ENCODE peak calls at places on chromosome 2, in six cellular contexts. O is activated CD4-positive, alpha-beta T cell treated with anti-CD3 and anti-CD28 coated beads, Interleukin-2, amount 50 U/mL, for 24 hours; B is SJCRH30; V is Jurkat, Clone E6-1; S is NCI-H524; N is NCI-H446. Q is an unnamed sample.

GRCh38 chr2:160941290-160941846 is 218.9 kb upstream of the TANK start:
- DNase-seq in V (no peak), B (no peak), N (no peak), O (no peak), S (no peak), Q (no peak)

GRCh38 chr2:229642371-229642770 is 72.0 kb downstream of the DNER start:
- DNase-seq in S (no peak), N (no peak), V (no peak), B (no peak), O (no peak), Q (no peak)

GRCh38 chr2:120245520-120245835 is 7.2 kb upstream of the RALB start:
- DNase-seq in V (no peak), N (no peak), B (no peak), S (peak; percentile 80), O (no peak), Q (no peak)

GRCh38 chr2:230931556-230932231 is 6.7 kb upstream of the GPR55 start:
- DNase-seq in N (no peak), O (no peak), B (no peak), V (peak; percentile 56), S (peak; percentile 7), Q (no peak)

GRCh38 chr2:229408356-229408755 is 137.3 kb upstream of the PID1 start:
- DNase-seq in N (no peak), O (no peak), B (no peak), S (no peak), V (no peak), Q (no peak)

GRCh38 chr2:71749671-71750101 is 296.3 kb downstream of the DYSF start:
- DNase-seq in O (no peak), B (peak; percentile 55), V (no peak), N (peak; percentile 37), S (peak; percentile 21), Q (no peak)

GRCh38 chr2:230441188-230441897 is 25.3 kb downstream of the SP100 start:
- DNase-seq in B (no peak), S (no peak), N (no peak), V (peak; percentile 70), O (peak; percentile 38), Q (no peak)

GRCh38 chr2:36587556-36587955 is 10.4 kb downstream of the FEZ2 start:
- DNase-seq in N (no peak), S (no peak), B (no peak), V (no peak), O (no peak), Q (no peak)

GRCh38 chr2:182324665-182325064 is 102.2 kb downstream of the PDE1A start:
- DNase-seq in S (no peak), V (no peak), B (no peak), O (no peak), N (no peak), Q (no peak)

GRCh38 chr2:113209869-113210305 is 36.1 kb downstream of the PSD4 start:
- DNase-seq in B (no peak), O (no peak), V (no peak), S (no peak), N (no peak), Q (no peak)

GRCh38 chr2:118718921-118719320 is 128.5 kb downstream of the EN1 start:
- DNase-seq in S (no peak), O (no peak), V (no peak), B (no peak), N (no peak), Q (no peak)

GRCh38 chr2:185689906-185690539 is 48.6 kb upstream of the FSIP2 start:
- DNase-seq in N (no peak), O (no peak), V (no peak), B (no peak), S (no peak), Q (no peak)

GRCh38 chr2:64463784-64464183 is 9.8 kb downstream of the LGALSL start:
- DNase-seq in S (no peak), B (peak; percentile 34), N (no peak), V (no peak), O (no peak), Q (no peak)

GRCh38 chr2:151258121-151258520 is 3.5 kb downstream of the RBM43 start:
- DNase-seq in N (no peak), O (no peak), B (peak; percentile 78), V (no peak), S (no peak), Q (no peak)